ENCODE peak calls at places on chromosomes 5 and 9, in seven cellular contexts. One of them, this sample, is unnamed. For H4K20me1, the result is how much of the 10 kb centered on the place peaks cover.

GRCh38 chr5:32108167-32108566 is 66.0 kb downstream of the GOLPH3 start:
- DNase-seq in neural progenitor cell: no peak
- DNase-seq in PC-9: no peak
- DNase-seq in HepG2: no peak
- DNase-seq in fibroblast of lung: no peak
- DNase-seq in OCI-LY7: no peak
- DNase-seq in mammary epithelial cell: no peak
- DNase-seq in this sample: no peak

GRCh38 chr5:88396635-88397285 is 128.1 kb upstream of the TMEM161B start:
- DNase-seq in neural progenitor cell: peak
- DNase-seq in PC-9: no peak
- DNase-seq in HepG2: no peak
- DNase-seq in fibroblast of lung: no peak
- DNase-seq in OCI-LY7: no peak
- DNase-seq in mammary epithelial cell: no peak
- DNase-seq in this sample: no peak

GRCh38 chr9:27726244-27727141 is 153.2 kb upstream of the C9orf72 start:
- DNase-seq in neural progenitor cell: peak
- DNase-seq in PC-9: peak
- DNase-seq in HepG2: peak
- DNase-seq in fibroblast of lung: peak
- DNase-seq in OCI-LY7: peak
- DNase-seq in mammary epithelial cell: peak
- DNase-seq in this sample: peak

GRCh38 chr5:132363431-132364112 is 5.9 kb upstream of the SLC22A5 start:
- DNase-seq in neural progenitor cell: no peak
- DNase-seq in PC-9: peak
- DNase-seq in HepG2: no peak
- DNase-seq in fibroblast of lung: peak
- DNase-seq in OCI-LY7: no peak
- DNase-seq in mammary epithelial cell: peak
- DNase-seq in this sample: peak

GRCh38 chr5:128327973-128328372 is 210.1 kb downstream of the FBN2 start:
- DNase-seq in neural progenitor cell: no peak
- DNase-seq in PC-9: no peak
- DNase-seq in HepG2: no peak
- DNase-seq in fibroblast of lung: peak
- DNase-seq in OCI-LY7: no peak
- DNase-seq in mammary epithelial cell: no peak
- DNase-seq in this sample: no peak

GRCh38 chr9:84271004-84271886 is 69.3 kb downstream of the SLC28A3 start:
- DNase-seq in neural progenitor cell: peak
- DNase-seq in PC-9: no peak
- DNase-seq in HepG2: no peak
- DNase-seq in fibroblast of lung: peak
- DNase-seq in OCI-LY7: peak
- DNase-seq in mammary epithelial cell: no peak
- DNase-seq in this sample: no peak

GRCh38 chr5:78908173-78908901 is 76.8 kb downstream of the ARSB start:
- DNase-seq in neural progenitor cell: peak
- DNase-seq in PC-9: no peak
- DNase-seq in HepG2: no peak
- DNase-seq in fibroblast of lung: peak
- DNase-seq in OCI-LY7: no peak
- DNase-seq in mammary epithelial cell: no peak
- DNase-seq in this sample: no peak

GRCh38 chr5:55481293-55481900 is 53.4 kb downstream of the PLPP1 start:
- DNase-seq in neural progenitor cell: no peak
- DNase-seq in PC-9: no peak
- DNase-seq in HepG2: no peak
- DNase-seq in fibroblast of lung: peak
- DNase-seq in OCI-LY7: no peak
- DNase-seq in mammary epithelial cell: no peak
- DNase-seq in this sample: no peak

GRCh38 chr5:128085413-128085812 is 1.8 kb downstream of the SLC12A2 start:
- DNase-seq in neural progenitor cell: no peak
- DNase-seq in PC-9: no peak
- DNase-seq in HepG2: peak
- DNase-seq in fibroblast of lung: no peak
- DNase-seq in OCI-LY7: no peak
- DNase-seq in mammary epithelial cell: no peak
- DNase-seq in this sample: peak

GRCh38 chr5:134420326-134420725 is 8.6 kb upstream of the CDKN2AIPNL start:
- DNase-seq in neural progenitor cell: no peak
- DNase-seq in PC-9: no peak
- DNase-seq in HepG2: no peak
- DNase-seq in fibroblast of lung: peak
- DNase-seq in OCI-LY7: no peak
- DNase-seq in mammary epithelial cell: no peak
- DNase-seq in this sample: no peak

GRCh38 chr5:33105521-33105941 is 335.2 kb upstream of the TARS1 start:
- DNase-seq in neural progenitor cell: no peak
- DNase-seq in PC-9: no peak
- DNase-seq in HepG2: no peak
- DNase-seq in fibroblast of lung: peak
- DNase-seq in OCI-LY7: no peak
- DNase-seq in mammary epithelial cell: peak
- DNase-seq in this sample: peak

GRCh38 chr9:21611896-21612295 is 129.8 kb upstream of the IFNE start:
- DNase-seq in neural progenitor cell: no peak
- DNase-seq in PC-9: no peak
- DNase-seq in HepG2: no peak
- DNase-seq in fibroblast of lung: peak
- DNase-seq in OCI-LY7: no peak
- DNase-seq in mammary epithelial cell: peak
- DNase-seq in this sample: peak

GRCh38 chr5:136016945-136017530 is 11.8 kb upstream of the TGFBI start:
- DNase-seq in neural progenitor cell: no peak
- DNase-seq in PC-9: peak
- DNase-seq in HepG2: no peak
- DNase-seq in fibroblast of lung: peak
- DNase-seq in OCI-LY7: no peak
- DNase-seq in mammary epithelial cell: peak
- DNase-seq in this sample: peak

GRCh38 chr5:115415143-115415491 is 118.7 kb upstream of the CCDC112 start:
- DNase-seq in neural progenitor cell: peak
- DNase-seq in PC-9: peak
- DNase-seq in HepG2: peak
- DNase-seq in fibroblast of lung: peak
- DNase-seq in OCI-LY7: no peak
- DNase-seq in mammary epithelial cell: peak
- DNase-seq in this sample: peak

GRCh38 chr9:85155380-85155779 is 485.9 kb downstream of the NTRK2 start:
- DNase-seq in neural progenitor cell: no peak
- DNase-seq in PC-9: no peak
- DNase-seq in HepG2: no peak
- DNase-seq in fibroblast of lung: no peak
- DNase-seq in OCI-LY7: no peak
- DNase-seq in mammary epithelial cell: no peak
- DNase-seq in this sample: no peak

GRCh38 chr9:93653762-93654161 is 77.4 kb downstream of the PHF2 start:
- DNase-seq in neural progenitor cell: no peak
- DNase-seq in PC-9: no peak
- DNase-seq in HepG2: no peak
- DNase-seq in fibroblast of lung: no peak
- DNase-seq in OCI-LY7: no peak
- DNase-seq in mammary epithelial cell: no peak
- DNase-seq in this sample: no peak

GRCh38 chr5:124774002-124774318 is 27.5 kb upstream of the ZNF608 start:
- DNase-seq in neural progenitor cell: no peak
- DNase-seq in PC-9: no peak
- DNase-seq in HepG2: no peak
- DNase-seq in fibroblast of lung: no peak
- DNase-seq in OCI-LY7: no peak
- DNase-seq in mammary epithelial cell: no peak
- DNase-seq in this sample: no peak

GRCh38 chr5:75510417-75510835 is 1.0 kb downstream of the CERT1 start:
- DNase-seq in neural progenitor cell: no peak
- DNase-seq in PC-9: no peak
- DNase-seq in HepG2: peak
- DNase-seq in fibroblast of lung: peak
- DNase-seq in OCI-LY7: peak
- DNase-seq in mammary epithelial cell: peak
- DNase-seq in this sample: peak

GRCh38 chr9:81344366-81344765 is 345.0 kb downstream of the TLE1 start:
- DNase-seq in neural progenitor cell: peak
- DNase-seq in PC-9: no peak
- DNase-seq in HepG2: no peak
- DNase-seq in fibroblast of lung: no peak
- DNase-seq in OCI-LY7: no peak
- DNase-seq in mammary epithelial cell: no peak
- DNase-seq in this sample: no peak

GRCh38 chr5:73948289-73948688 is 322.3 kb downstream of the ARHGEF28 start:
- DNase-seq in neural progenitor cell: no peak
- DNase-seq in PC-9: no peak
- DNase-seq in HepG2: no peak
- DNase-seq in fibroblast of lung: no peak
- DNase-seq in OCI-LY7: no peak
- DNase-seq in mammary epithelial cell: no peak
- DNase-seq in this sample: no peak

GRCh38 chr5:65113766-65114165 is 345.0 kb downstream of the CWC27 start:
- DNase-seq in neural progenitor cell: no peak
- DNase-seq in PC-9: no peak
- DNase-seq in HepG2: no peak
- DNase-seq in fibroblast of lung: peak
- DNase-seq in OCI-LY7: no peak
- DNase-seq in mammary epithelial cell: no peak
- DNase-seq in this sample: no peak

GRCh38 chr9:96219615-96220257 is 82.2 kb downstream of the HSD17B3 start:
- DNase-seq in neural progenitor cell: peak
- DNase-seq in PC-9: peak
- DNase-seq in HepG2: no peak
- DNase-seq in fibroblast of lung: peak
- DNase-seq in OCI-LY7: peak
- DNase-seq in mammary epithelial cell: peak
- DNase-seq in this sample: no peak
- TF ChIP-seq CTCF in neural progenitor cell: peak
- TF ChIP-seq CTCF in PC-9: peak
- TF ChIP-seq CTCF in HepG2: peak
- TF ChIP-seq CTCF in fibroblast of lung: peak
- TF ChIP-seq CTCF in OCI-LY7: peak
- TF ChIP-seq CTCF in mammary epithelial cell: peak
- TF ChIP-seq CTCF in this sample: peak

GRCh38 chr9:133917407-133917806 is 74.7 kb downstream of the VAV2 start:
- DNase-seq in neural progenitor cell: no peak
- DNase-seq in PC-9: no peak
- DNase-seq in HepG2: peak
- DNase-seq in fibroblast of lung: no peak
- DNase-seq in OCI-LY7: no peak
- DNase-seq in mammary epithelial cell: no peak
- DNase-seq in this sample: no peak

GRCh38 chr9:133918123-133918813 is 73.9 kb downstream of the VAV2 start:
- DNase-seq in neural progenitor cell: no peak
- DNase-seq in PC-9: no peak
- DNase-seq in HepG2: no peak
- DNase-seq in fibroblast of lung: peak
- DNase-seq in OCI-LY7: no peak
- DNase-seq in mammary epithelial cell: no peak
- DNase-seq in this sample: no peak

GRCh38 chr9:133914483-133915342 is 77.4 kb downstream of the VAV2 start:
- DNase-seq in neural progenitor cell: peak
- DNase-seq in PC-9: no peak
- DNase-seq in HepG2: peak
- DNase-seq in fibroblast of lung: no peak
- DNase-seq in OCI-LY7: no peak
- DNase-seq in mammary epithelial cell: no peak
- DNase-seq in this sample: no peak

GRCh38 chr9:133915534-133916158 is 76.5 kb downstream of the VAV2 start:
- DNase-seq in neural progenitor cell: no peak
- DNase-seq in PC-9: no peak
- DNase-seq in HepG2: no peak
- DNase-seq in fibroblast of lung: no peak
- DNase-seq in OCI-LY7: no peak
- DNase-seq in mammary epithelial cell: no peak
- DNase-seq in this sample: no peak

GRCh38 chr9:133916159-133916541 is 76.0 kb downstream of the VAV2 start:
- DNase-seq in neural progenitor cell: peak
- DNase-seq in PC-9: no peak
- DNase-seq in HepG2: no peak
- DNase-seq in fibroblast of lung: peak
- DNase-seq in OCI-LY7: no peak
- DNase-seq in mammary epithelial cell: peak
- DNase-seq in this sample: no peak
- H4K20me1 ChIP-seq in neural progenitor cell: under half
- H4K20me1 ChIP-seq in PC-9: under half
- H4K20me1 ChIP-seq in HepG2: under half
- H4K20me1 ChIP-seq in fibroblast of lung: under half
- H4K20me1 ChIP-seq in OCI-LY7: under half
- H4K20me1 ChIP-seq in mammary epithelial cell: under half
- H4K20me1 ChIP-seq in this sample: under half

DNA sequence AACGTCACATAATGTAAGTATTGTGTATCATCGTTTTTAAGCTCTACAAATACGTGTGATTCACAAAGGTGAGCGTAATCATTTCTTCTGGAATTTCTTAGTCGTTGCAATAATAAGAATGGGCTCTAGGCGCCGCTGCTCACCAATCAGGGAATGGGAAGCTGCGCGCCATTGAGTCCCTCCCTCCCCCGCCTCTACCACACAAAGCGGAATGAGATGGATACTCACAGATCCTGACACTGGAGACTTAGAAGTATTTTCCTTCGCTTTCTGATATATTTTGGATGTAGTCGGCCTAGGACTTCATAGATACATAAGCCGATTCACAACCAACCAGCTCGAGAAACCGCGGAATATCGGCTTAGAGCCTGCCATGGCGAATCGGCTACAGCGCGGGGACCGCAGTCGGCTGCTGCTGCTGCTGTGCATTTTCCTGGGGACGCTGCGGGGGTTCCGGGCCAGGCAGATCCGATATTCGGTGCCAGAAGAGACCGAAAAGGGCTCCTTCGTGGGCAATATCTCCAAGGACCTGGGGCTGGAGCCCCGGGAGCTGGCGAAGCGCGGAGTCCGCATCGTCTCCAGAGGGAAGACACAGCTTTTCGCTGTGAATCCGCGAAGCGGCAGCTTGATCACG is at the start of gene PCDHGA11:
- DNase-seq in neural progenitor cell: peak
- DNase-seq in PC-9: peak
- DNase-seq in HepG2: no peak
- DNase-seq in fibroblast of lung: peak
- DNase-seq in OCI-LY7: peak
- DNase-seq in mammary epithelial cell: peak
- DNase-seq in this sample: no peak
- TF ChIP-seq CTCF in neural progenitor cell: peak
- TF ChIP-seq CTCF in PC-9: peak
- TF ChIP-seq CTCF in HepG2: peak
- TF ChIP-seq CTCF in fibroblast of lung: peak
- TF ChIP-seq CTCF in OCI-LY7: peak
- TF ChIP-seq CTCF in mammary epithelial cell: no peak
- TF ChIP-seq CTCF in this sample: no peak

DNA sequence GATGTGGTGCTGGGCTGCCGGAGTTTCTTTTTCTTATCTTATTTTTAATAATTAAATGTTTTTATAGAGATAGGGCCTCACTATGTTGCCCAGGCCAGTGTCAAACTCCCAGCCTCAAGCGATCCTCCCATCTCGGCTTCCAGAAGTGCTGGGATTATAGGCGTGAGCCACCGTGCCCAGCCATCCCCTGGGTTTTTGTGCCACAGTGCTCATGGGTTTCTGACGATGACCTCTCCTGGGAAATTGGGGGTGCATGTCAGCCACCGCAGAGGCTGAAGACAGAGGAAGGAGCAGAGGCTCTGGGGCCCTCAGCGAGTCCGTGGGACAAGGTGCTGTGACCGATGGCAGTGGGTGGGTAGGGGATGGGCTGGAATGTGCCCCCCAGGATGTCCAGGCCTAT is 14.4 kb downstream of the GPSM1 start:
- DNase-seq in neural progenitor cell: no peak
- DNase-seq in PC-9: no peak
- DNase-seq in HepG2: no peak
- DNase-seq in fibroblast of lung: no peak
- DNase-seq in OCI-LY7: no peak
- DNase-seq in mammary epithelial cell: no peak
- DNase-seq in this sample: no peak
- H4K20me1 ChIP-seq in neural progenitor cell: under half
- H4K20me1 ChIP-seq in PC-9: under half
- H4K20me1 ChIP-seq in HepG2: under half
- H4K20me1 ChIP-seq in fibroblast of lung: under half
- H4K20me1 ChIP-seq in OCI-LY7: under half
- H4K20me1 ChIP-seq in mammary epithelial cell: under half
- H4K20me1 ChIP-seq in this sample: under half

This sample was measured in PC-3.